ENCODE peak calls at places on chromosomes 13 and 19, in eight cellular contexts. K is AG09309, H is tibial nerve, P is GM12864, Y is fibroblast of lung, R is dorsolateral prefrontal cortex, L is cardiac fibroblast, T is GM20000. C is an unnamed sample.

GRCh38 chr19:48749571-48750198 is 2.8 kb downstream of the FUT1 start:
- DNase-seq in K (no peak), H (no peak), P (no peak), Y (no peak), R (no peak), L (no peak), T (no peak), C (no peak)

GRCh38 chr13:46546084-46546786 is 6.7 kb upstream of the LRCH1 start:
- DNase-seq in K (no peak), H (no peak), P (no peak), Y (no peak), R (no peak), L (no peak), T (no peak), C (no peak)

GRCh38 chr19:55230780-55231179 is 2.2 kb upstream of the TMEM86B start:
- DNase-seq in K (no peak), H (no peak), P (no peak), Y (no peak), R (no peak), L (no peak), T (no peak), C (no peak)

GRCh38 chr19:47813995-47814328 is 7.8 kb upstream of the CRX start:
- DNase-seq in K (no peak), H (no peak), P (no peak), Y (no peak), R (no peak), L (no peak), T (no peak), C (no peak)

GRCh38 chr13:68027311-68027710 is 797.2 kb upstream of the PCDH9 start:
- DNase-seq in K (no peak), H (no peak), P (no peak), Y (no peak), R (no peak), L (no peak), T (no peak), C (no peak)

GRCh38 chr19:6509118-6509971 is 7.2 kb upstream of the TUBB4A start:
- DNase-seq in K (no peak), H (peak; percentile 30), P (no peak), Y (no peak), R (peak; percentile 94), L (no peak), T (no peak), C (peak; percentile 32)

GRCh38 chr13:36432106-36432544 is at the start of gene CCNA1:
- DNase-seq in K (no peak), H (no peak), P (no peak), Y (no peak), R (peak; percentile 63), L (peak; percentile 22), T (peak; percentile 59), C (peak; percentile 19)

GRCh38 chr13:60143775-60144174 is 20.0 kb downstream of the DIAPH3 start:
- DNase-seq in K (no peak), H (no peak), P (no peak), Y (no peak), R (no peak), L (peak; percentile 18), T (no peak), C (no peak)

GRCh38 chr13:108419768-108420167 is 150.2 kb downstream of the TNFSF13B start:
- DNase-seq in K (no peak), H (no peak), P (no peak), Y (no peak), R (no peak), L (no peak), T (no peak), C (no peak)

GRCh38 chr13:36986462-36987240 is 12.5 kb downstream of the ALG5 start:
- DNase-seq in K (no peak), H (no peak), P (no peak), Y (no peak), R (no peak), L (peak; percentile 8), T (no peak), C (no peak)

GRCh38 chr13:40401911-40402776 is 264.3 kb downstream of the FOXO1 start:
- DNase-seq in K (peak; percentile 86), H (peak; percentile 96), P (peak; percentile 64), Y (peak; percentile 99), R (peak; percentile 70), L (peak; percentile 99), T (peak; percentile 78), C (peak; percentile 95)

GRCh38 chr19:8575467-8575997 is 1.7 kb downstream of the MYO1F start:
- DNase-seq in K (no peak), H (no peak), P (no peak), Y (peak; percentile 22), R (no peak), L (peak; percentile 50), T (no peak), C (no peak)

GRCh38 chr13:44068169-44068568 is 188.5 kb downstream of the LACC1 start:
- DNase-seq in K (peak; percentile 39), H (no peak), P (no peak), Y (peak; percentile 17), R (no peak), L (peak; percentile 21), T (no peak), C (no peak)

GRCh38 chr13:80166352-80166751 is 174.6 kb downstream of the SPRY2 start:
- DNase-seq in K (no peak), H (no peak), P (no peak), Y (no peak), R (no peak), L (peak; percentile 11), T (no peak), C (no peak)

GRCh38 chr13:110485604-110486003 is 75.9 kb downstream of the RAB20 start:
- DNase-seq in K (no peak), H (no peak), P (no peak), Y (no peak), R (no peak), L (no peak), T (no peak), C (no peak)

GRCh38 chr13:74289130-74289529 is 154.9 kb upstream of the KLF12 start:
- DNase-seq in K (no peak), H (no peak), P (no peak), Y (no peak), R (no peak), L (no peak), T (no peak), C (no peak)

GRCh38 chr19:49151339-49152217 is 3.6 kb downstream of the HRC start:
- DNase-seq in K (no peak), H (no peak), P (no peak), Y (peak; percentile 28), R (no peak), L (peak; percentile 43), T (no peak), C (peak; percentile 56)

GRCh38 chr19:4691383-4691782 is 21.2 kb upstream of the MYDGF start:
- DNase-seq in K (no peak), H (peak; percentile 33), P (no peak), Y (no peak), R (no peak), L (no peak), T (no peak), C (peak; percentile 50)

GRCh38 chr19:18053571-18054219 is 33.0 kb downstream of the IL12RB1 start:
- DNase-seq in K (no peak), H (no peak), P (no peak), Y (peak; percentile 49), R (no peak), L (peak; percentile 27), T (no peak), C (no peak)

GRCh38 chr13:41075034-41075433 is 13.7 kb downstream of the WBP4 start:
- DNase-seq in K (no peak), H (no peak), P (no peak), Y (peak; percentile 69), R (no peak), L (peak; percentile 63), T (peak; percentile 35), C (no peak)

DNA sequence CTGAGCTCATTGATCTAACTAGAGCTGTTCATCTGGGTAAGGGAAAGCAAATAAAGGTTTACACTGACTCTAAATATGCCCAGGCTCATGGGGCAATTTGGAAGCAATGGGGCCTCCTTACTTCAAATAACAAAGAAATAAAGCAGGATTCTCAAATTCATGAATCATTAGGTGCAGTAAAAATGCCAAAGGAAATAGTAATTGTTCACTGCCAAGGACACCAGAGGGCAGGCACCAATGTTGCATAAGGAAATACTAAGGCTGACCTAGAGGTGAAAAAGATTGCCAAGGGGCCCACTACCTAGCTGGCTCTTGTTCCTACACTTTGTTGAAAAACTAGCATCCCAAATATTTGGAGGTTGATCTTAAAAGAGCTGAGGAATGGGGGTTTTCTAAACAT is 1686.7 kb upstream of the MIR17HG start:
- DNase-seq in K (no peak), H (no peak), P (no peak), Y (no peak), R (no peak), L (no peak), T (no peak), C (no peak)
- TF ChIP-seq CTCF in K (no peak), H (no peak), P (no peak), Y (no peak), R (no peak), L (no peak), T (no peak), C (no peak)

DNA sequence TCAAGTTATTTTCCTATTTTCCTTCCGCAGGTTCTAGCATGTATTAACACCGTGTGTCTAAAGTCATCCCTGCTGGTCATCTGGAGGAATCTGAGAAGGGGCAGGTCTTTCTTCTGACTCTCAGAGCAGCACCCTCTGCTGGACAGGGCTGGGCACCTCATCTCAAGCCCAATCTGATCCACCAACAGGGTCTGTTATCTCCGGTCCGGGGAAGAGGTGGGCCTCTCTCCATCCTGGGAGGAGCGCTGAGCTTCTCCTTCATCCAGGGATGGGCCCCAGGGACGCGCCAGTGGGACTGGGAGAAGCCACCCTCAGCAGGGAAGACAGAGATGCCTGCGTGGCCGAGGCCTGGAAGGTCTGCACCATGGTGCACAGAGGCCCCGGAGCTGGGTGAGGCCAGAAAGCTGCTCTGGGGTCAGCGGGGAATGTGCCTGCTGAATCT is 26.0 kb upstream of the ZNF331 start:
- DNase-seq in K (peak; percentile 46), H (peak; percentile 29), P (no peak), Y (peak; percentile 49), R (no peak), L (peak; percentile 60), T (peak; percentile 35), C (peak; percentile 40)
- TF ChIP-seq CTCF in K (peak; percentile 83), H (peak; percentile 48), P (peak; percentile 52), Y (peak; percentile 45), R (peak; percentile 67), L (peak; percentile 85), T (no peak), C (peak; percentile 82)

GRCh38 chr19:3556978-3557460 is 367 bp downstream of the MFSD12 start:
- DNase-seq in K (no peak), H (no peak), P (no peak), Y (no peak), R (no peak), L (no peak), T (peak; percentile 76), C (no peak)
- TF ChIP-seq CTCF in K (no peak), H (no peak), P (peak; percentile 12), Y (no peak), R (no peak), L (no peak), T (no peak), C (peak; percentile 32)

GRCh38 chr19:46784262-46785053 is 3.9 kb downstream of the SLC1A5 start:
- DNase-seq in K (peak; percentile 89), H (peak; percentile 63), P (peak; percentile 74), Y (peak; percentile 93), R (no peak), L (peak; percentile 91), T (peak; percentile 86), C (peak; percentile 69)
- TF ChIP-seq CTCF in K (peak; percentile 41), H (no peak), P (peak; percentile 38), Y (peak; percentile 20), R (no peak), L (peak; percentile 40), T (no peak), C (peak; percentile 20)

GRCh38 chr19:52391135-52391534 is 6.5 kb upstream of the ZNF528 start:
- DNase-seq in K (no peak), H (no peak), P (no peak), Y (no peak), R (no peak), L (no peak), T (no peak), C (no peak)
- TF ChIP-seq CTCF in K (no peak), H (no peak), P (no peak), Y (no peak), R (no peak), L (no peak), T (no peak), C (no peak)